ENCODE peak calls at places on chromosomes 16 and 17, in seven cellular contexts. N is A549, U is astrocyte, Y is HCT116, F is H9, Q is PC-9, D is PC-3. A is an unnamed sample.

GRCh38 chr16:1614226-1615102 is 2.3 kb downstream of the CRAMP1 start:
- DNase-seq in Q (no peak), D (peak; percentile 12), Y (no peak), U (no peak), N (peak; percentile 58), F (no peak), A (peak; percentile 34)

GRCh38 chr16:27529962-27530361 is 19.8 kb downstream of the GTF3C1 start:
- DNase-seq in F (no peak), D (peak; percentile 45), N (no peak), U (peak; percentile 84), Y (no peak), Q (no peak), A (no peak)

GRCh38 chr17:7326186-7326585 is 2.9 kb downstream of the NEURL4 start:
- DNase-seq in Q (no peak), D (no peak), U (no peak), Y (no peak), N (no peak), F (no peak), A (no peak)

GRCh38 chr16:72645526-72645925 is 402.4 kb downstream of the ZFHX3 start:
- DNase-seq in N (no peak), D (no peak), F (no peak), Y (no peak), Q (no peak), U (peak; percentile 30), A (no peak)

GRCh38 chr16:58499615-58500328 is at the start of gene NDRG4:
- DNase-seq in N (peak; percentile 92), U (peak; percentile 88), D (peak; percentile 86), Q (peak; percentile 61), F (peak; percentile 97), Y (peak; percentile 83), A (peak; percentile 87)

GRCh38 chr16:84198401-84198800 is 7.4 kb downstream of the ADAD2 start:
- DNase-seq in F (no peak), Y (no peak), N (no peak), D (peak; percentile 30), Q (no peak), U (peak; percentile 67), A (no peak)

GRCh38 chr17:21125862-21126261 is 902 bp upstream of the DHRS7B start:
- DNase-seq in D (no peak), U (no peak), Y (no peak), N (no peak), Q (no peak), F (no peak), A (peak; percentile 39)

GRCh38 chr17:73648974-73649373 is 4.7 kb upstream of the SDK2 start:
- DNase-seq in F (no peak), U (no peak), Q (no peak), D (no peak), Y (no peak), N (no peak), A (no peak)

GRCh38 chr17:41284043-41284442 is 8.5 kb downstream of the KRTAP9-7 start:
- DNase-seq in U (peak; percentile 61), Q (no peak), F (no peak), D (no peak), N (no peak), Y (no peak), A (no peak)

GRCh38 chr17:46025510-46025909 is 26.5 kb downstream of the STH start:
- DNase-seq in Y (no peak), N (no peak), F (no peak), U (no peak), D (no peak), Q (peak; percentile 26), A (no peak)

GRCh38 chr17:4648741-4649140 is 7.3 kb upstream of the ALOX15 start:
- DNase-seq in Q (no peak), Y (no peak), N (no peak), D (no peak), U (no peak), F (no peak), A (no peak)

GRCh38 chr17:21033350-21033749 is 9.5 kb downstream of the USP22 start:
- DNase-seq in U (peak; percentile 39), D (peak; percentile 39), N (no peak), Q (no peak), Y (no peak), F (no peak), A (no peak)

GRCh38 chr17:75084039-75084660 is 3.6 kb upstream of the SLC16A5 start:
- DNase-seq in Y (no peak), N (no peak), U (no peak), Q (peak; percentile 49), D (peak; percentile 37), F (no peak), A (no peak)

GRCh38 chr16:46721885-46722284 is 26.3 kb downstream of the MYLK3 start:
- DNase-seq in Q (no peak), Y (no peak), N (no peak), U (no peak), F (no peak), D (no peak), A (no peak)

GRCh38 chr17:64457156-64457555 is 8.2 kb downstream of the MILR1 start:
- DNase-seq in Y (no peak), Q (no peak), U (peak; percentile 82), F (no peak), N (no peak), D (no peak), A (no peak)

GRCh38 chr16:1537763-1538289 is 4.4 kb downstream of the TMEM204 start:
- DNase-seq in F (no peak), Q (no peak), D (no peak), U (no peak), Y (no peak), N (no peak), A (no peak)

GRCh38 chr17:63702223-63702577 is 2.3 kb upstream of the LIMD2 start:
- DNase-seq in F (no peak), Y (no peak), Q (no peak), D (no peak), U (no peak), N (no peak), A (peak; percentile 85)

GRCh38 chr16:84226026-84226425 is 13.8 kb downstream of the KCNG4 start:
- DNase-seq in F (no peak), D (no peak), Q (no peak), N (no peak), U (no peak), Y (no peak), A (no peak)

GRCh38 chr16:50830698-50831097 is 88.8 kb downstream of the CYLD start:
- DNase-seq in Y (no peak), F (no peak), U (no peak), D (no peak), N (no peak), Q (no peak), A (no peak)

GRCh38 chr17:61385869-61386245 is 13.8 kb upstream of the TBX2 start:
- DNase-seq in N (no peak), F (no peak), Q (no peak), D (peak; percentile 28), Y (no peak), U (no peak), A (no peak)

GRCh38 chr17:61387011-61387410 is 12.6 kb upstream of the TBX2 start:
- DNase-seq in F (no peak), Y (no peak), U (no peak), D (no peak), Q (no peak), N (no peak), A (no peak)

GRCh38 chr17:61385091-61385868 is 14.4 kb upstream of the TBX2 start:
- DNase-seq in N (no peak), Q (no peak), U (no peak), D (no peak), F (no peak), Y (no peak), A (no peak)

GRCh38 chr17:61387511-61388305 is 11.9 kb upstream of the TBX2 start:
- DNase-seq in U (no peak), D (no peak), Y (no peak), N (no peak), F (no peak), Q (no peak), A (no peak)

DNA sequence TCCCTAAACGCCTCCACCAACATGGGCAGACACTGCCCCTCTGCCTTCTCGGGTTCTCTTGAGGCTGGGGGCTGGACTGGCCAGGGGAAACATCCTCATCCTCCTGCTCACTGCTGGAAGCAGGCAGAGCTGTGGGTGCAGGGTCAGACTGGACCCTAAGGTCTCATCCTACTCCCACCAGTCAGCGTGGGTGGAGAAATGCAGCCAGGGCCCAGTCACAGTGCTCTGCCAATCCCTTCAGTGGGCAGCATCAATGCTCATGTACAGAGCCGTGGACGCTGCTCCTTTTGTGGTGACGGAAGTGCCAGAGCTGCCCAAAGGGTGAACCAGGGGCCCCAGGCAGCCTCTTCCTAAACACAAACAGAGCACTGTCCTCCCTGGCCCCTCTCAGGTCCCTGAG is 13.4 kb upstream of the TBX2 start:
- DNase-seq in Y (no peak), U (no peak), Q (no peak), D (no peak), N (no peak), F (no peak), A (no peak)
- H3K4me1 ChIP-seq in Y (peaks cover 3% of the 10 kb centered on the region), U (no peaks in the 10 kb centered on the region), Q (no peaks in the 10 kb centered on the region), D (no peaks in the 10 kb centered on the region), N (no peaks in the 10 kb centered on the region), F (no peaks in the 10 kb centered on the region), A (no peaks in the 10 kb centered on the region)

GRCh38 chr16:82440336-82440735 is 186.4 kb upstream of the CDH13 start:
- DNase-seq in N (no peak), F (no peak), Q (no peak), U (no peak), Y (no peak), D (no peak), A (no peak)

GRCh38 chr16:82439678-82440293 is 187.0 kb upstream of the CDH13 start:
- DNase-seq in Y (peak; percentile 12), Q (no peak), N (peak; percentile 45), F (peak; percentile 39), U (no peak), D (peak; percentile 12), A (peak; percentile 11)
- TF ChIP-seq CTCF in Y (peak; percentile 65), Q (peak; percentile 45), N (no peak), F (peak; percentile 66), U (peak; percentile 51), D (peak; percentile 36), A (peak; percentile 61)

DNA sequence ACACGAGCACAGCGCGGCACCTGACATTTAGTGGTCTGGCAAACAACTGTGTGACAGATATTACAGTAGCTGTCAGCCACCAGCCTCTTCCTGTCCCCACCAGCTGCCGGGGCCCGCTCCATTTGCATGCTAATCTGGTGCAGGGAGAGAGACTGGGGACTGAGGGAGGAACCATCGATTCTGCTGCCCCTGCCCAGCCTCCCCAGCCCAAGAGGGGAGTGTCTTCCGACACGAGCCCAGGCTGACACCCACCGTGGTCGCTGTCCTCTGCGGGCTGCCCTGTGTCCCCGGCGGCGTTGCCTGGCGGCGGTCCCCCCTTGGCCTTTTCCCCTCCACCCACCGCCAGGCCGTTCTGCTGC is 12.8 kb downstream of the NDUFAF8 start:
- DNase-seq in D (no peak), Y (no peak), Q (no peak), U (no peak), F (no peak), N (no peak), A (peak; percentile 94)
- H3K4me2 ChIP-seq in D (no peak overlapping the region), Y (no peak overlapping the region), Q (no peak overlapping the region), U (no peak overlapping the region), F (no peak overlapping the region), N (no peak overlapping the region), A (peak overlapping the region; percentile 76)

DNA sequence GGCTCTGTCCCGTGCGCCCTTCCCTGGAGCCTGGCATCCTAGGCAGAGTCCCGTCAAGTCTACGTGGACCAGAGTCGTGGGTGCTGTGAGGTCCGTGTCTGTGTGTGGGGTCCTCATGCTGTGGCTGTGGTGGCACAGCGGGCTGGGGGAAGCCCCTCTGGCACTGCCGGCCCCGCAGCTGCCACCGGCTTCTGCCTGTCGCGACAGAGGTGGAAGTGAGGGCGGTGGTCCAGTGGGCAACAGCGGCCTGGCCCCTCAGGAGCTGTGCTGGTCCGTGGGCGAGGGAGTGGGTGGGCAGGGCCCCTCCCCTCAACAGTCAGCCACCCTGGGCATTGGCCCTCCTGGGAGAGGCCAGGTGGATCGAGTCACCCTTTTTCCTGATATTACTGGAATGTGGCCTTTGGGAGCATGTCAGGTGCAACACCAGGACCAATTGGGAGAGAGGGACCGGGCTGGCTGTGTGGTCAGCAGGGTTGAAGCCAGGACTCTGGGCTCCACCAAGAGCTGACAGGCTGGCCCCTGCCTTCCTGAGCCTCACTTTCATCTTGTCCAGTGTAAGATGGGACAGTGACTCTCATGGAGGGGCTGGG is 11.9 kb downstream of the BAIAP2 start:
- DNase-seq in U (no peak), Y (no peak), N (no peak), Q (no peak), F (no peak), D (peak; percentile 21), A (no peak)
- H3K4me1 ChIP-seq in U (peaks cover 57% of the 10 kb centered on the region), Y (peaks cover 100% of the 10 kb centered on the region), N (peaks cover 31% of the 10 kb centered on the region), Q (peaks cover 73% of the 10 kb centered on the region), F (no peaks in the 10 kb centered on the region), D (peaks cover 62% of the 10 kb centered on the region), A (no peaks in the 10 kb centered on the region)

A was measured in OCI-LY7.